ENCODE peak calls at places on chromosomes 6 and 20, in seven cellular contexts. One of them, this sample, is unnamed.

GRCh38 chr6:163329991-163330390 is 84.5 kb upstream of the QKI start:
- DNase-seq in left colon: no peak
- DNase-seq in WTC11: no peak
- DNase-seq in cardiac muscle cell: no peak
- DNase-seq in activated T-helper 2 cell treated with anti-CD3 and anti-CD28 coated beads, Interferon-gamma antibody, Interleukin-2, Interleukin-4, amounts not matched to agents 10 μg/mL and 5 μg/mL and 100 μg/mL, durations not matched to agents 14 hours and 24 hours and 36 hours: no peak
- DNase-seq in hypothalamus: peak
- DNase-seq in naive thymus-derived CD4-positive, alpha-beta T cell: no peak
- DNase-seq in this sample: peak

GRCh38 chr6:10659697-10660348 is 34.6 kb downstream of the C6orf52 start:
- DNase-seq in left colon: no peak
- DNase-seq in cardiac muscle cell: peak
- DNase-seq in hypothalamus: no peak
- DNase-seq in activated T-helper 2 cell treated with anti-CD3 and anti-CD28 coated beads, Interferon-gamma antibody, Interleukin-2, Interleukin-4, amounts not matched to agents 10 μg/mL and 5 μg/mL and 100 μg/mL, durations not matched to agents 14 hours and 24 hours and 36 hours: no peak
- DNase-seq in WTC11: peak
- DNase-seq in naive thymus-derived CD4-positive, alpha-beta T cell: no peak
- DNase-seq in this sample: peak

GRCh38 chr6:138226701-138227315 is 8.5 kb upstream of the PBOV1 start:
- DNase-seq in left colon: no peak
- DNase-seq in WTC11: no peak
- DNase-seq in activated T-helper 2 cell treated with anti-CD3 and anti-CD28 coated beads, Interferon-gamma antibody, Interleukin-2, Interleukin-4, amounts not matched to agents 10 μg/mL and 5 μg/mL and 100 μg/mL, durations not matched to agents 14 hours and 24 hours and 36 hours: no peak
- DNase-seq in cardiac muscle cell: no peak
- DNase-seq in hypothalamus: no peak
- DNase-seq in naive thymus-derived CD4-positive, alpha-beta T cell: no peak
- DNase-seq in this sample: no peak

GRCh38 chr20:6232436-6232835 is 109.6 kb upstream of the FERMT1 start:
- DNase-seq in activated T-helper 2 cell treated with anti-CD3 and anti-CD28 coated beads, Interferon-gamma antibody, Interleukin-2, Interleukin-4, amounts not matched to agents 10 μg/mL and 5 μg/mL and 100 μg/mL, durations not matched to agents 14 hours and 24 hours and 36 hours: no peak
- DNase-seq in hypothalamus: no peak
- DNase-seq in left colon: no peak
- DNase-seq in WTC11: no peak
- DNase-seq in naive thymus-derived CD4-positive, alpha-beta T cell: no peak
- DNase-seq in cardiac muscle cell: no peak
- DNase-seq in this sample: no peak

GRCh38 chr20:58890454-58891075 is 38.0 kb downstream of the GNAS start:
- DNase-seq in hypothalamus: peak
- DNase-seq in WTC11: peak
- DNase-seq in cardiac muscle cell: peak
- DNase-seq in left colon: peak
- DNase-seq in naive thymus-derived CD4-positive, alpha-beta T cell: peak
- DNase-seq in activated T-helper 2 cell treated with anti-CD3 and anti-CD28 coated beads, Interferon-gamma antibody, Interleukin-2, Interleukin-4, amounts not matched to agents 10 μg/mL and 5 μg/mL and 100 μg/mL, durations not matched to agents 14 hours and 24 hours and 36 hours: peak
- DNase-seq in this sample: peak

GRCh38 chr6:37048851-37049734 is 43.6 kb downstream of the FGD2 start:
- DNase-seq in WTC11: no peak
- DNase-seq in left colon: peak
- DNase-seq in activated T-helper 2 cell treated with anti-CD3 and anti-CD28 coated beads, Interferon-gamma antibody, Interleukin-2, Interleukin-4, amounts not matched to agents 10 μg/mL and 5 μg/mL and 100 μg/mL, durations not matched to agents 14 hours and 24 hours and 36 hours: peak
- DNase-seq in cardiac muscle cell: peak
- DNase-seq in hypothalamus: no peak
- DNase-seq in naive thymus-derived CD4-positive, alpha-beta T cell: peak
- DNase-seq in this sample: peak

GRCh38 chr6:102895683-102896082 is 1502.2 kb downstream of the GRIK2 start:
- DNase-seq in WTC11: no peak
- DNase-seq in left colon: no peak
- DNase-seq in naive thymus-derived CD4-positive, alpha-beta T cell: no peak
- DNase-seq in cardiac muscle cell: no peak
- DNase-seq in activated T-helper 2 cell treated with anti-CD3 and anti-CD28 coated beads, Interferon-gamma antibody, Interleukin-2, Interleukin-4, amounts not matched to agents 10 μg/mL and 5 μg/mL and 100 μg/mL, durations not matched to agents 14 hours and 24 hours and 36 hours: no peak
- DNase-seq in hypothalamus: no peak
- DNase-seq in this sample: no peak

GRCh38 chr6:107489636-107490567 is at the start of gene SOBP:
- DNase-seq in left colon: peak
- DNase-seq in naive thymus-derived CD4-positive, alpha-beta T cell: peak
- DNase-seq in activated T-helper 2 cell treated with anti-CD3 and anti-CD28 coated beads, Interferon-gamma antibody, Interleukin-2, Interleukin-4, amounts not matched to agents 10 μg/mL and 5 μg/mL and 100 μg/mL, durations not matched to agents 14 hours and 24 hours and 36 hours: peak
- DNase-seq in hypothalamus: peak
- DNase-seq in WTC11: peak
- DNase-seq in cardiac muscle cell: peak
- DNase-seq in this sample: peak

GRCh38 chr20:10476319-10476724 is 41.2 kb downstream of the SLX4IP start:
- DNase-seq in cardiac muscle cell: no peak
- DNase-seq in naive thymus-derived CD4-positive, alpha-beta T cell: no peak
- DNase-seq in hypothalamus: no peak
- DNase-seq in left colon: no peak
- DNase-seq in activated T-helper 2 cell treated with anti-CD3 and anti-CD28 coated beads, Interferon-gamma antibody, Interleukin-2, Interleukin-4, amounts not matched to agents 10 μg/mL and 5 μg/mL and 100 μg/mL, durations not matched to agents 14 hours and 24 hours and 36 hours: no peak
- DNase-seq in WTC11: no peak
- DNase-seq in this sample: no peak

GRCh38 chr6:131946992-131947955 is 3.9 kb downstream of the CCN2 start:
- DNase-seq in WTC11: no peak
- DNase-seq in naive thymus-derived CD4-positive, alpha-beta T cell: no peak
- DNase-seq in activated T-helper 2 cell treated with anti-CD3 and anti-CD28 coated beads, Interferon-gamma antibody, Interleukin-2, Interleukin-4, amounts not matched to agents 10 μg/mL and 5 μg/mL and 100 μg/mL, durations not matched to agents 14 hours and 24 hours and 36 hours: no peak
- DNase-seq in left colon: no peak
- DNase-seq in cardiac muscle cell: peak
- DNase-seq in hypothalamus: no peak
- DNase-seq in this sample: no peak